ENCODE peak calls at places on chromosome 1, in nine cellular contexts. H is D341Med; N is foreskin fibroblast; D is naive B cell; A is iris pigment epithelial cell; Z is naive thymus-derived CD8-positive, alpha-beta T cell; W is coronary artery; F is heart right ventricle; S is NCI-H510A treated with DMSO at 0.1 percent for 48 hours. P is an unnamed sample.
A peak's percentile ranks its signal among the peaks of the same experiment; 100 is the strongest.

GRCh38 chr1:231058416-231059109 is 18.5 kb upstream of the FAM89A start:
- DNase-seq in A (no peak), F (no peak), N (no peak), Z (no peak), H (no peak), W (no peak), S (no peak), D (no peak), P (no peak)

GRCh38 chr1:98662354-98662665 is 789 bp downstream of the SNX7 start:
- DNase-seq in N (no peak), H (peak; percentile 30), A (peak; percentile 50), S (peak; percentile 55), W (no peak), D (no peak), F (no peak), Z (no peak), P (no peak)

GRCh38 chr1:221430133-221430960 is 311.5 kb downstream of the DUSP10 start:
- DNase-seq in A (peak; percentile 24), F (no peak), W (no peak), Z (no peak), D (no peak), H (no peak), S (no peak), N (no peak), P (no peak)

GRCh38 chr1:223001653-223002634 is 141.1 kb downstream of the TLR5 start:
- DNase-seq in A (peak; percentile 24), S (peak; percentile 72), F (no peak), N (no peak), W (no peak), D (no peak), H (no peak), Z (no peak), P (no peak)

GRCh38 chr1:36351222-36351977 is 28.0 kb upstream of the EVA1B start:
- DNase-seq in Z (no peak), A (peak; percentile 84), S (no peak), F (no peak), N (peak; percentile 92), W (no peak), H (no peak), D (no peak), P (no peak)

GRCh38 chr1:23050201-23050600 is 30.9 kb downstream of the KDM1A start:
- DNase-seq in D (no peak), F (peak; percentile 4), W (no peak), N (no peak), Z (no peak), A (no peak), H (no peak), S (no peak), P (no peak)

GRCh38 chr1:19690342-19690741 is 25.7 kb downstream of the HTR6 start:
- DNase-seq in D (no peak), N (no peak), A (no peak), H (no peak), Z (no peak), W (no peak), S (no peak), F (no peak), P (no peak)

GRCh38 chr1:35718492-35719336 is at the start of gene C1orf216:
- DNase-seq in A (peak; percentile 87), F (peak; percentile 59), D (peak; percentile 38), W (peak; percentile 81), N (peak; percentile 78), H (no peak), S (peak; percentile 97), Z (peak; percentile 44), P (peak; percentile 73)

GRCh38 chr1:200896571-200897187 is 2.0 kb downstream of the INAVA start:
- DNase-seq in H (no peak), F (no peak), W (no peak), D (no peak), S (no peak), N (no peak), Z (no peak), A (peak; percentile 63), P (no peak)

GRCh38 chr1:171911506-171911905 is 70.2 kb downstream of the DNM3 start:
- DNase-seq in F (no peak), D (no peak), Z (no peak), W (no peak), H (no peak), S (no peak), A (no peak), N (no peak), P (no peak)

GRCh38 chr1:117092594-117092993 is 29.0 kb downstream of the TRIM45 start:
- DNase-seq in A (peak; percentile 44), S (no peak), N (no peak), W (no peak), F (no peak), H (no peak), Z (no peak), D (no peak), P (no peak)

GRCh38 chr1:101071470-101071886 is 45.9 kb upstream of the DPH5 start:
- DNase-seq in F (no peak), A (peak; percentile 49), D (no peak), Z (no peak), S (peak; percentile 30), H (no peak), W (no peak), N (no peak), P (no peak)

GRCh38 chr1:33152685-33153432 is 29.0 kb downstream of the TRIM62 start:
- DNase-seq in S (no peak), A (no peak), F (peak; percentile 91), H (peak; percentile 93), D (no peak), W (peak; percentile 88), Z (no peak), N (no peak), P (no peak)

GRCh38 chr1:165737196-165737595 is 31.5 kb downstream of the TMCO1 start:
- DNase-seq in S (no peak), W (no peak), N (no peak), A (peak; percentile 31), D (no peak), H (no peak), F (no peak), Z (no peak), P (no peak)

GRCh38 chr1:177959793-177960515 is 9.9 kb downstream of the SEC16B start:
- DNase-seq in N (no peak), H (no peak), A (peak; percentile 70), D (no peak), W (no peak), Z (no peak), F (no peak), S (peak; percentile 47), P (no peak)

GRCh38 chr1:235266325-235266724 is 61.7 kb downstream of the ARID4B start:
- DNase-seq in A (no peak), S (no peak), H (no peak), F (no peak), N (no peak), D (no peak), Z (no peak), W (no peak), P (no peak)

GRCh38 chr1:54488831-54489626 is 59.0 kb upstream of the ACOT11 start:
- DNase-seq in H (peak; percentile 92), W (peak; percentile 90), D (peak; percentile 76), N (peak; percentile 47), F (peak; percentile 81), A (peak; percentile 56), S (peak; percentile 77), Z (peak; percentile 68), P (peak; percentile 62)

GRCh38 chr1:205532026-205532891 is 27.8 kb downstream of the CDK18 start:
- DNase-seq in F (no peak), N (no peak), W (no peak), S (no peak), A (no peak), Z (no peak), D (no peak), H (no peak), P (no peak)

GRCh38 chr1:55981015-55981635 is 598.2 kb downstream of the PLPP3 start:
- DNase-seq in H (no peak), S (no peak), F (no peak), N (no peak), Z (no peak), D (no peak), W (no peak), A (peak; percentile 47), P (no peak)

GRCh38 chr1:67535474-67535873 is 105.3 kb upstream of the SERBP1 start:
- DNase-seq in D (no peak), W (peak; percentile 85), N (peak; percentile 80), Z (peak; percentile 21), A (peak; percentile 92), F (peak; percentile 72), H (peak; percentile 65), S (peak; percentile 72), P (peak; percentile 43)

GRCh38 chr1:10774615-10775310 is 21.7 kb downstream of the CASZ1 start:
- DNase-seq in W (no peak), S (no peak), F (no peak), A (no peak), H (no peak), D (no peak), Z (no peak), N (no peak), P (no peak)

GRCh38 chr1:228405200-228405978 is 1.2 kb downstream of the TRIM11 start:
- DNase-seq in S (no peak), D (no peak), N (no peak), Z (no peak), F (no peak), H (peak; percentile 43), A (peak; percentile 30), W (peak; percentile 63), P (no peak)

GRCh38 chr1:193850745-193851144 is 664.3 kb upstream of the B3GALT2 start:
- DNase-seq in F (no peak), S (no peak), A (peak; percentile 13), W (no peak), D (no peak), Z (no peak), H (no peak), N (no peak), P (no peak)

GRCh38 chr1:118204648-118205047 is 19.6 kb upstream of the SPAG17 start:
- DNase-seq in A (no peak), S (peak; percentile 59), F (no peak), Z (no peak), W (no peak), H (no peak), D (no peak), N (no peak), P (no peak)

GRCh38 chr1:180248731-180249681 is 18.9 kb downstream of the LHX4 start:
- DNase-seq in W (no peak), Z (no peak), S (peak; percentile 73), N (no peak), D (no peak), F (no peak), A (no peak), H (peak; percentile 92), P (no peak)